ENCODE peak calls at places on chromosomes 3 and 15, in five cellular contexts. R is fibroblast of lung, N is GM12878, J is HCT116, P is K562. U is an unnamed sample.
A peak's percentile ranks its signal among the peaks of the same experiment; 100 is the strongest.

GRCh38 chr3:146125946-146126345 is 35.0 kb downstream of the PLOD2 start:
- DNase-seq in P (no peak), N (no peak), R (peak; percentile 98), J (no peak), U (no peak)

GRCh38 chr3:153572654-153573053 is 410.6 kb downstream of the RAP2B start:
- DNase-seq in P (no peak), N (no peak), J (no peak), R (no peak), U (no peak)

GRCh38 chr15:80777137-80777536 is 2.0 kb upstream of the CEMIP start:
- DNase-seq in R (peak; percentile 75), J (no peak), P (no peak), N (no peak), U (no peak)

GRCh38 chr15:66737243-66738010 is 35.4 kb downstream of the SMAD6 start:
- DNase-seq in N (no peak), R (no peak), P (no peak), J (no peak), U (no peak)

GRCh38 chr3:187870360-187871203 is 125.3 kb upstream of the BCL6 start:
- DNase-seq in J (no peak), P (no peak), R (no peak), N (no peak), U (no peak)

GRCh38 chr3:186670148-186670547 is 4.3 kb downstream of the HRG start:
- DNase-seq in N (no peak), R (no peak), J (no peak), P (no peak), U (no peak)

GRCh38 chr3:152183473-152183872 is 85.3 kb upstream of the MBNL1 start:
- DNase-seq in N (no peak), P (peak; percentile 58), J (peak; percentile 46), R (peak; percentile 65), U (peak; percentile 79)

GRCh38 chr3:141306922-141307321 is 61.4 kb upstream of the ZBTB38 start:
- DNase-seq in N (no peak), R (no peak), J (no peak), P (no peak), U (no peak)

GRCh38 chr3:117745516-117745915 is 1035.9 kb downstream of the TUSC7 start:
- DNase-seq in J (no peak), N (no peak), R (no peak), P (no peak), U (no peak)

GRCh38 chr3:64061628-64062027 is 38.3 kb upstream of the PSMD6 start:
- DNase-seq in P (no peak), N (no peak), R (no peak), J (no peak), U (no peak)

GRCh38 chr15:51736646-51737537 is 563 bp downstream of the LYSMD2 start:
- DNase-seq in J (no peak), N (no peak), P (peak; percentile 77), R (peak; percentile 12), U (no peak)

GRCh38 chr15:99976811-99977271 is 243.6 kb upstream of the LYSMD4 start:
- DNase-seq in R (no peak), J (no peak), P (no peak), N (no peak), U (no peak)

GRCh38 chr3:145696011-145696410 is 465.0 kb downstream of the PLOD2 start:
- DNase-seq in P (no peak), R (peak; percentile 24), N (no peak), J (no peak), U (no peak)

GRCh38 chr3:160427832-160428424 is 21.7 kb downstream of the TRIM59 start:
- DNase-seq in J (no peak), R (no peak), P (no peak), N (no peak), U (no peak)

GRCh38 chr15:79898369-79898768 is 1.6 kb upstream of the MTHFS start:
- DNase-seq in P (no peak), J (no peak), N (no peak), R (no peak), U (no peak)

GRCh38 chr15:92306662-92307061 is 87.0 kb upstream of the ST8SIA2 start:
- DNase-seq in R (no peak), N (no peak), J (peak; percentile 24), P (no peak), U (no peak)

GRCh38 chr3:12758025-12758830 is 831 bp downstream of the TMEM40 start:
- DNase-seq in R (peak; percentile 83), N (no peak), J (no peak), P (no peak), U (no peak)

GRCh38 chr3:160451602-160452001 is 2.0 kb upstream of the TRIM59 start:
- DNase-seq in R (no peak), P (no peak), J (no peak), N (no peak), U (no peak)

GRCh38 chr3:1583044-1583443 is 490.2 kb downstream of the CNTN6 start:
- DNase-seq in R (no peak), P (no peak), N (no peak), J (no peak), U (no peak)
- H3K36me3 ChIP-seq in R (no peaks in the 10 kb centered on the region), P (no peaks in the 10 kb centered on the region), N (no peaks in the 10 kb centered on the region), J (no peaks in the 10 kb centered on the region), U (no peaks in the 10 kb centered on the region)

GRCh38 chr3:48685293-48685602 is 467 bp downstream of the NCKIPSD start:
- DNase-seq in P (no peak), R (no peak), J (no peak), N (no peak), U (no peak)
- H2AFZ ChIP-seq in P (peak overlapping the region; percentile 99), R (peak overlapping the region; percentile 89), J (no peak overlapping the region), N (peak overlapping the region; percentile 98), U (peak overlapping the region; percentile 54)

DNA sequence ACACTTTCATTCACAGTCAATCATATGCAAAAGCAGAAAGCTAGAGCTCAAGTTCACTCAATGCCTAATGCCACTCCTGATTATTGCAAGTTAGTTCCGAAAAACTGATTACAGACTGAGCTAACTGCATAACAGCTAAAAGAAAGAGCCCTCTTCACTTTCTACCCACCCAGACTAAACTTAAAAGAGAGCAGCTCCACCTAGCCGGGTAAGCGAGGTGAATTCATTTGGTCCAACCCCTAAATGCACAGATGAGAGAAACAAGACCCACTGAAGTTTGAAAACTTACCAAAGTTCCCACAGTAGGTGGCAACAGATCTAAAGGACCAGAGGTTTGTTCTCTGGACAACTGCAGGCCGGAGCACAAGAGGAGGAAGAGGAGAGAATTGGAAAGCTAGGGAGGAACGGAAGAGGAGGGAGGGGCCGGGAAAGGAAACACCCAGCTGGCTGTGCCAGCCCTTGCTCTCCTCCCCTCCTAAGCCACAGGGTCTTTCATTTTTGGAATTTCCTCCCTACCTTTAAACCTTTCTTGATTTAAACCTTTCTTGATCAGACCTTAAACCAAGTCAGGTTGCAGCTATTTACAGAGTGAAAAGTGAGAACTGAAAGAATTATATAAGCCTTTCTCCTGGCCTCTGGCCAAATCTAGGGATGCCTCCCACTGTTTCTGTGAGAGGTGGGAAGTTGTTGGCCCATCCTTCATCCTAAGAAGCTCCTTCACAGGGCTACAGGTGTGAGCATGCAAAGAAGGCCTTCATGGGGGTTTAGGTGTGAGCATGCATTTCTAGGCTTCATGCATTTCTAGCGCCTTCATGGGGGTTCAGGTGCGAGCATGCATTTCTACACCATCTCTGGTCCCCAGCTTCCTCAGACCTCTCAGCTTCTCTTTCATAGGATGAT is 114.7 kb upstream of the LMOD3 start:
- DNase-seq in J (no peak), P (no peak), R (no peak), N (no peak), U (no peak)
- H3K36me3 ChIP-seq in J (no peaks in the 10 kb centered on the region), P (no peaks in the 10 kb centered on the region), R (no peaks in the 10 kb centered on the region), N (no peaks in the 10 kb centered on the region), U (no peaks in the 10 kb centered on the region)

GRCh38 chr3:39210078-39210477 is 17.7 kb upstream of the XIRP1 start:
- DNase-seq in P (no peak), R (no peak), N (no peak), J (no peak), U (no peak)
- H2AFZ ChIP-seq in P (no peak overlapping the region), R (no peak overlapping the region), N (no peak overlapping the region), J (no peak overlapping the region), U (peak overlapping the region; percentile 50)

DNA sequence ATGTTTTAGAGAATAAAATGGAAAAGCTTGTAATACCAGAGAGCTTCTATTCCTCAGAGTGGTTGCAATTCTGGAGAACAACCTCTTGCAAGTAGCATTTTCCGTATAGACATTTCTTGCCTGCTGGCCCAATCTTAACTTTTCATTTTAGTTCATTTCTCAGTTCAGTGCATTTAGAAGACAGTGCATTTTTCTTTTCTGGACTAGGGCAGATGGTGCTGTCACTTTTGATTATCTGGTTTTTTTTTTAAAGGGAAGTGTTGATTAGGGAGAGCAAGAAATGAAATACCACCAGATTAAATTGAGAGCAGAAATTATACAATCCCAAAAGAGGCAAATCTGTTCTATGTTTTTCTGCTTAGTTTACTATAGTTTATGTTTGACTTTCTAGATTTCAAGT is 172.7 kb downstream of the GHSR start:
- DNase-seq in R (no peak), N (no peak), P (no peak), J (no peak), U (no peak)
- H3K36me3 ChIP-seq in R (no peaks in the 10 kb centered on the region), N (no peaks in the 10 kb centered on the region), P (peaks cover 23% of the 10 kb centered on the region), J (no peaks in the 10 kb centered on the region), U (no peaks in the 10 kb centered on the region)

U was measured in OCI-LY7.